ENCODE peak calls at places on chromosomes 5 and 9, in seven cellular contexts. J is AG10803, I is T47D, F is cerebellar cortex, O is neural crest cell, R is caudate nucleus, B is HL-60. T is an unnamed sample.

GRCh38 chr5:150293091-150293941 is 3.7 kb upstream of the CAMK2A start:
- DNase-seq in J (no peak), I (no peak), F (no peak), O (no peak), R (no peak), B (no peak), T (no peak)

GRCh38 chr5:141567513-141568117 is 51.2 kb downstream of the DIAPH1 start:
- DNase-seq in J (no peak), I (no peak), F (peak), O (no peak), R (peak), B (no peak), T (no peak)

GRCh38 chr5:168047669-168048111 is 243.8 kb upstream of the WWC1 start:
- DNase-seq in J (no peak), I (no peak), F (no peak), O (no peak), R (peak), B (no peak), T (no peak)

GRCh38 chr9:84875193-84875592 is 205.7 kb downstream of the NTRK2 start:
- DNase-seq in J (no peak), I (no peak), F (no peak), O (no peak), R (no peak), B (no peak), T (no peak)

GRCh38 chr5:58751222-58751621 is 168.3 kb downstream of the RAB3C start:
- DNase-seq in J (no peak), I (no peak), F (no peak), O (no peak), R (no peak), B (no peak), T (no peak)

GRCh38 chr5:72108200-72109050 is 1.1 kb downstream of the MAP1B start:
- DNase-seq in J (peak), I (no peak), F (peak), O (peak), R (peak), B (peak), T (peak)

GRCh38 chr5:3310551-3311340 is 284.9 kb upstream of the IRX1 start:
- DNase-seq in J (peak), I (no peak), F (no peak), O (peak), R (no peak), B (no peak), T (no peak)

GRCh38 chr5:139378941-139379361 is 4.1 kb downstream of the SLC23A1 start:
- DNase-seq in J (no peak), I (no peak), F (no peak), O (no peak), R (no peak), B (no peak), T (no peak)

GRCh38 chr5:163916376-163916775 is 411.0 kb downstream of the MAT2B start:
- DNase-seq in J (peak), I (no peak), F (no peak), O (no peak), R (no peak), B (peak), T (no peak)

GRCh38 chr5:174410716-174411512 is 313.5 kb upstream of the MSX2 start:
- DNase-seq in J (no peak), I (no peak), F (peak), O (no peak), R (no peak), B (no peak), T (no peak)

GRCh38 chr9:133960568-133961129 is 31.5 kb downstream of the VAV2 start:
- DNase-seq in J (peak), I (no peak), F (no peak), O (no peak), R (no peak), B (no peak), T (no peak)

GRCh38 chr9:89483592-89484474 is 14.1 kb downstream of the SEMA4D start:
- DNase-seq in J (no peak), I (no peak), F (peak), O (no peak), R (no peak), B (no peak), T (no peak)

GRCh38 chr5:74122979-74123575 is 497.1 kb downstream of the ARHGEF28 start:
- DNase-seq in J (no peak), I (no peak), F (no peak), O (no peak), R (no peak), B (no peak), T (no peak)

GRCh38 chr9:137454506-137455360 is 4.4 kb downstream of the NSMF start:
- DNase-seq in J (peak), I (no peak), F (no peak), O (no peak), R (no peak), B (no peak), T (no peak)

GRCh38 chr5:179309751-179310320 is 35.4 kb downstream of the ADAMTS2 start:
- DNase-seq in J (no peak), I (no peak), F (no peak), O (no peak), R (no peak), B (no peak), T (no peak)

GRCh38 chr9:131982102-131982501 is 97.6 kb downstream of the MED27 start:
- DNase-seq in J (no peak), I (no peak), F (no peak), O (no peak), R (no peak), B (no peak), T (no peak)

GRCh38 chr5:74919487-74919886 is 53.3 kb upstream of the FAM169A start:
- DNase-seq in J (peak), I (peak), F (peak), O (no peak), R (peak), B (no peak), T (peak)

GRCh38 chr5:122586351-122586750 is 188.5 kb upstream of the SNX2 start:
- DNase-seq in J (peak), I (no peak), F (no peak), O (no peak), R (no peak), B (no peak), T (peak)

GRCh38 chr5:150540615-150541396 is 32.9 kb downstream of the NDST1 start:
- DNase-seq in J (peak), I (no peak), F (no peak), O (no peak), R (no peak), B (no peak), T (peak)

GRCh38 chr5:58582411-58583393 is at the start of gene RAB3C:
- DNase-seq in J (peak), I (peak), F (peak), O (peak), R (peak), B (peak), T (peak)

GRCh38 chr5:1227669-1228068 is 2.5 kb downstream of the SLC6A18 start:
- DNase-seq in J (peak), I (no peak), F (no peak), O (no peak), R (no peak), B (no peak), T (no peak)

GRCh38 chr9:121889990-121890563 is 203.0 kb downstream of the TTLL11 start:
- DNase-seq in J (no peak), I (no peak), F (no peak), O (no peak), R (no peak), B (no peak), T (no peak)

GRCh38 chr5:116521173-116521872 is 53.3 kb downstream of the SEMA6A start:
- DNase-seq in J (no peak), I (no peak), F (no peak), O (no peak), R (no peak), B (no peak), T (no peak)

GRCh38 chr5:62587737-62588136 is 9.1 kb downstream of the LRRC70 start:
- DNase-seq in J (peak), I (no peak), F (no peak), O (no peak), R (no peak), B (peak), T (peak)

GRCh38 chr5:94028001-94028400 is 286.6 kb upstream of the POU5F2 start:
- DNase-seq in J (no peak), I (no peak), F (no peak), O (no peak), R (no peak), B (no peak), T (no peak)

GRCh38 chr5:142014911-142015584 is 2.2 kb upstream of the GNPDA1 start:
- DNase-seq in J (peak), I (peak), F (peak), O (peak), R (no peak), B (no peak), T (peak)

GRCh38 chr5:10789726-10790125 is 28.7 kb upstream of the DAP start:
- DNase-seq in J (peak), I (no peak), F (no peak), O (no peak), R (no peak), B (no peak), T (no peak)

GRCh38 chr9:133488686-133489252 is 9.9 kb upstream of the SLC2A6 start:
- DNase-seq in J (no peak), I (no peak), F (no peak), O (no peak), R (no peak), B (no peak), T (no peak)

GRCh38 chr5:172503925-172504730 is 49.8 kb upstream of the SH3PXD2B start:
- DNase-seq in J (no peak), I (no peak), F (no peak), O (no peak), R (no peak), B (no peak), T (no peak)

GRCh38 chr9:136619742-136620440 is 42.8 kb upstream of the EGFL7 start:
- DNase-seq in J (no peak), I (no peak), F (no peak), O (no peak), R (no peak), B (peak), T (peak)

GRCh38 chr9:117415584-117415937 is 704 bp upstream of the ASTN2 start:
- DNase-seq in J (no peak), I (no peak), F (peak), O (no peak), R (no peak), B (no peak), T (no peak)

GRCh38 chr9:4382722-4383317 is 83.0 kb upstream of the GLIS3 start:
- DNase-seq in J (peak), I (no peak), F (peak), O (peak), R (no peak), B (no peak), T (no peak)

GRCh38 chr9:107467416-107467815 is 22.2 kb downstream of the KLF4 start:
- DNase-seq in J (no peak), I (no peak), F (no peak), O (no peak), R (no peak), B (no peak), T (no peak)

GRCh38 chr5:167713186-167713585 is 578.3 kb upstream of the WWC1 start:
- DNase-seq in J (no peak), I (no peak), F (no peak), O (no peak), R (no peak), B (no peak), T (no peak)

GRCh38 chr9:36187414-36187813 is 3.3 kb upstream of the CLTA start:
- DNase-seq in J (peak), I (no peak), F (no peak), O (no peak), R (no peak), B (no peak), T (no peak)

GRCh38 chr9:134983094-134983493 is 65.4 kb upstream of the FCN1 start:
- DNase-seq in J (no peak), I (no peak), F (no peak), O (peak), R (no peak), B (no peak), T (no peak)

GRCh38 chr5:89396262-89396975 is 513.4 kb upstream of the MEF2C start:
- DNase-seq in J (peak), I (no peak), F (no peak), O (no peak), R (no peak), B (no peak), T (no peak)